ENCODE peak calls at places on chromosomes 13 and 19, in eight cellular contexts. N is BJ, Z is ovary, O is fibroblast of lung, U is MM.1S, Q is left ventricle myocardium inferior, E is A549, L is transverse colon. B is an unnamed sample.

GRCh38 chr13:99859178-99860177 is 112.1 kb downstream of the ZIC5 start:
- DNase-seq in N (no peak), Z (no peak), O (no peak), U (peak), Q (no peak), E (no peak), L (peak), B (no peak)

GRCh38 chr13:68667863-68668262 is 1437.7 kb upstream of the PCDH9 start:
- DNase-seq in N (no peak), Z (no peak), O (no peak), U (no peak), Q (no peak), E (no peak), L (no peak), B (no peak)

GRCh38 chr13:110319397-110319773 is 12.3 kb downstream of the COL4A2 start:
- DNase-seq in N (no peak), Z (no peak), O (no peak), U (no peak), Q (no peak), E (no peak), L (no peak), B (no peak)

GRCh38 chr19:10061717-10062310 is 24.3 kb upstream of the SHFL start:
- DNase-seq in N (no peak), Z (no peak), O (no peak), U (no peak), Q (no peak), E (no peak), L (no peak), B (no peak)

GRCh38 chr19:17229890-17230289 is 3.9 kb downstream of the OCEL1 start:
- DNase-seq in N (no peak), Z (no peak), O (no peak), U (no peak), Q (no peak), E (no peak), L (no peak), B (no peak)

GRCh38 chr13:32889986-32890565 is 126.1 kb upstream of the KL start:
- DNase-seq in N (no peak), Z (no peak), O (no peak), U (no peak), Q (no peak), E (no peak), L (no peak), B (no peak)

GRCh38 chr13:48244159-48244558 is 11.2 kb downstream of the ITM2B start:
- DNase-seq in N (no peak), Z (no peak), O (no peak), U (no peak), Q (no peak), E (no peak), L (no peak), B (no peak)

GRCh38 chr13:67439365-67439764 is 209.2 kb upstream of the PCDH9 start:
- DNase-seq in N (no peak), Z (no peak), O (no peak), U (no peak), Q (no peak), E (no peak), L (no peak), B (no peak)

GRCh38 chr19:50607874-50608785 is 31.6 kb downstream of the SYT3 start:
- DNase-seq in N (no peak), Z (peak), O (peak), U (peak), Q (peak), E (peak), L (peak), B (no peak)

GRCh38 chr19:3545669-3546034 is 6.7 kb downstream of the TEKTIP1 start:
- DNase-seq in N (no peak), Z (no peak), O (no peak), U (no peak), Q (no peak), E (no peak), L (no peak), B (no peak)

GRCh38 chr19:3243851-3244700 is 19.6 kb downstream of the CELF5 start:
- DNase-seq in N (no peak), Z (peak), O (peak), U (peak), Q (no peak), E (no peak), L (peak), B (peak)

GRCh38 chr13:97883356-97883755 is 70.1 kb upstream of the IPO5 start:
- DNase-seq in N (no peak), Z (no peak), O (no peak), U (no peak), Q (no peak), E (no peak), L (no peak), B (no peak)

GRCh38 chr13:112055032-112055416 is 11.9 kb upstream of the SOX1 start:
- DNase-seq in N (no peak), Z (no peak), O (no peak), U (no peak), Q (no peak), E (no peak), L (no peak), B (no peak)

GRCh38 chr13:79662882-79663281 is 181.9 kb downstream of the NDFIP2 start:
- DNase-seq in N (no peak), Z (no peak), O (peak), U (no peak), Q (peak), E (no peak), L (peak), B (no peak)

GRCh38 chr19:57249329-57249728 is 8.9 kb downstream of the ZNF805 start:
- DNase-seq in N (no peak), Z (no peak), O (no peak), U (no peak), Q (no peak), E (no peak), L (no peak), B (no peak)

GRCh38 chr19:41928221-41928683 is at the start of gene ERFL:
- DNase-seq in N (no peak), Z (no peak), O (no peak), U (peak), Q (no peak), E (no peak), L (no peak), B (no peak)

GRCh38 chr19:40687525-40688016 is 2.9 kb downstream of the NUMBL start:
- DNase-seq in N (peak), Z (peak), O (peak), U (no peak), Q (peak), E (no peak), L (peak), B (no peak)

GRCh38 chr13:63299995-63300394 is 1884.3 kb upstream of the PCDH20 start:
- DNase-seq in N (no peak), Z (no peak), O (peak), U (no peak), Q (no peak), E (no peak), L (no peak), B (no peak)

GRCh38 chr13:29540799-29541198 is 54.7 kb downstream of the SLC7A1 start:
- DNase-seq in N (no peak), Z (no peak), O (no peak), U (no peak), Q (no peak), E (no peak), L (no peak), B (no peak)
- H3K4me3 ChIP-seq in N (no peak), Z (no peak), O (no peak), U (no peak), Q (no peak), E (no peak), L (no peak), B (no peak)

DNA sequence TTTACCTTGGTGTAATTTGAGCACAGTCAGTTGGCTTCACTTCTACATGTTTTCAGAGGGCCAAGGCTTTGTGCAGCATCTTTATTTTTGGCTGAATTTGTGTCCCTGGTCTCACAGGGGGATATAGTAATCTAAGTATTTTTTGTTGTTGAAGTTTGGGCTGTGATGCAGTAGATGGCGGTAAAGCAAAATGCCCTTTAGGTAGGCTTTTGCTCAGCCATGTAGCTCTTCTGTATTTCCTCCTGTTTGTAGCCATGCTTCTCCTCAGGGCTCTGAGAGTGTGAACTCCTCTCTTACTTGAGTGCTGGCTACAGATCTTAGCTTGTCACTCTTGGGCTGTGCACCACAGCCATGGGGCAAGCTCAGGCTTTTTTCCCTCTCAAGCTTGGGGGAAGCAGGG is 328.6 kb downstream of the SLITRK5 start:
- DNase-seq in N (no peak), Z (no peak), O (peak), U (no peak), Q (no peak), E (no peak), L (no peak), B (peak)
- TF ChIP-seq CTCF in N (no peak), Z (no peak), O (peak), U (no peak), Q (no peak), E (no peak), L (no peak), B (peak)

GRCh38 chr19:11195681-11196080 is 1.7 kb downstream of the KANK2 start:
- DNase-seq in N (no peak), Z (no peak), O (no peak), U (no peak), Q (no peak), E (no peak), L (no peak), B (no peak)
- H3K4me3 ChIP-seq in N (peak), Z (peak), O (peak), U (no peak), Q (peak), E (no peak), L (peak), B (peak)

GRCh38 chr19:15264061-15264932 is 32.0 kb upstream of the EPHX3 start:
- DNase-seq in N (no peak), Z (peak), O (peak), U (peak), Q (peak), E (peak), L (peak), B (no peak)
- TF ChIP-seq CTCF in N (peak), Z (peak), O (peak), U (peak), Q (peak), E (peak), L (peak), B (peak)

DNA sequence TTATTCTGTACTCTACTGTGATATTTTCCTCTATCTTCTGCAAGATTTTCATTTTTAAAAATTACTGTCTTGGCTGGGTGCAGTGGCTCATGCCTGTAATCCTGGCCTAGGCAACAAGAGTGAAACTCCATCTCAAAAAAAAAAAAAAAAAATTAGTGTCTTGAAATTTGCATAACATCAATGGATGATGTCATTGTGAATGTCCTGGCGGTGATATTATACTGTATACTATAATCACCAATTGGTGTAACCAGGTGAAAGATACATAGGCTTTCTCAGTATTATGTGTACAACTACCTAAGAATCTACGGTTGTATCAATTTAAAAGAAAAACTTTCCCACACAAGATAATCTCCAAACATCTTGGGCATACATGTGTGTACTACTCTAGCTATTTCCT is 15.2 kb downstream of the ZNF331 start:
- DNase-seq in N (no peak), Z (no peak), O (no peak), U (no peak), Q (no peak), E (no peak), L (no peak), B (no peak)
- H3K4me3 ChIP-seq in N (no peak), Z (no peak), O (no peak), U (no peak), Q (peak), E (no peak), L (no peak), B (no peak)

GRCh38 chr13:74148437-74148836 is 14.2 kb upstream of the KLF12 start:
- DNase-seq in N (no peak), Z (no peak), O (no peak), U (no peak), Q (no peak), E (no peak), L (no peak), B (no peak)

GRCh38 chr13:74145249-74145970 is 11.2 kb upstream of the KLF12 start:
- DNase-seq in N (no peak), Z (no peak), O (peak), U (no peak), Q (no peak), E (no peak), L (no peak), B (peak)

GRCh38 chr13:74142257-74142656 is 8.1 kb upstream of the KLF12 start:
- DNase-seq in N (no peak), Z (no peak), O (no peak), U (no peak), Q (no peak), E (no peak), L (no peak), B (no peak)

GRCh38 chr13:74144269-74144668 is 10.1 kb upstream of the KLF12 start:
- DNase-seq in N (no peak), Z (no peak), O (no peak), U (no peak), Q (no peak), E (no peak), L (no peak), B (no peak)
- TF ChIP-seq CTCF in N (no peak), Z (no peak), O (no peak), U (no peak), Q (no peak), E (no peak), L (no peak), B (no peak)

GRCh38 chr19:13961826-13962737 is 9.8 kb downstream of the DCAF15 start:
- DNase-seq in N (no peak), Z (peak), O (peak), U (no peak), Q (no peak), E (no peak), L (no peak), B (no peak)
- H3K4me3 ChIP-seq in N (no peak), Z (peak), O (no peak), U (no peak), Q (peak), E (no peak), L (peak), B (peak)

DNA sequence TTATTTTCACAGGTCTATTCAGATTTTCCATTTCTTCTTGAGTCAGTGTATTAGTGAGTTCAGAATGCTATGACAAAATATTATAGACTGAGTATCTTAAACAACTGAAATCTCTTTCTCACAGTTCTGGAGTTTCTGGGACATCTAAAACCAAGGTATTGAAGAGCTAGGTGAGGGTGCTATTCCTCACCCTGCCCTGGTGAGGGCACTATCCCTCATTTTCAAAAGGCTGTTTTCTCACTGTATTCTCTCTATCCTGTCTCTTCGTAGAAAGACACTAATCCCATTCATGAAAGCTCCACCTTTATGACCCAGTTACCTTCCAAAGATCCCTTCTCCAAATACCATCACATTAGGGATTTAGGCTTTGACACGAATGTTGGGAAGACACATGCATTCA is 1617.1 kb downstream of the PCDH9 start:
- DNase-seq in N (no peak), Z (no peak), O (no peak), U (no peak), Q (no peak), E (no peak), L (no peak), B (no peak)
- TF ChIP-seq CTCF in N (no peak), Z (no peak), O (peak), U (peak), Q (no peak), E (no peak), L (no peak), B (no peak)